ENCODE peak calls at places on chromosomes 4 and X, in five cellular contexts. One of them, this sample, is unnamed.

GRCh38 chr4:7192252-7193039 is at the start of gene SORCS2:
- DNase-seq in aorta: peak; percentile 71
- DNase-seq in NCI-H2171 treated with DMSO at 0.1 percent for 48 hours: peak; percentile 42
- DNase-seq in NCI-H1694: peak; percentile 17
- DNase-seq in KBM-7: peak; percentile 36
- DNase-seq in this sample: peak; percentile 74

GRCh38 chrX:133658244-133658911 is 243.1 kb upstream of the GPC4 start:
- DNase-seq in aorta: no peak
- DNase-seq in NCI-H2171 treated with DMSO at 0.1 percent for 48 hours: no peak
- DNase-seq in NCI-H1694: no peak
- DNase-seq in KBM-7: no peak
- DNase-seq in this sample: no peak

GRCh38 chr4:186400676-186401075 is 134.7 kb downstream of the F11 start:
- DNase-seq in aorta: no peak
- DNase-seq in NCI-H2171 treated with DMSO at 0.1 percent for 48 hours: no peak
- DNase-seq in NCI-H1694: no peak
- DNase-seq in KBM-7: no peak
- DNase-seq in this sample: no peak

GRCh38 chrX:12814434-12814833 is 23.2 kb downstream of the PRPS2 start:
- DNase-seq in aorta: no peak
- DNase-seq in NCI-H2171 treated with DMSO at 0.1 percent for 48 hours: peak; percentile 7
- DNase-seq in NCI-H1694: no peak
- DNase-seq in KBM-7: peak; percentile 72
- DNase-seq in this sample: no peak

GRCh38 chr4:183057255-183057654 is 41.8 kb upstream of the WWC2 start:
- DNase-seq in aorta: no peak
- DNase-seq in NCI-H2171 treated with DMSO at 0.1 percent for 48 hours: no peak
- DNase-seq in NCI-H1694: no peak
- DNase-seq in KBM-7: no peak
- DNase-seq in this sample: no peak

GRCh38 chr4:87209696-87210095 is 10.7 kb downstream of the KLHL8 start:
- DNase-seq in aorta: peak; percentile 80
- DNase-seq in NCI-H2171 treated with DMSO at 0.1 percent for 48 hours: no peak
- DNase-seq in NCI-H1694: no peak
- DNase-seq in KBM-7: peak; percentile 97
- DNase-seq in this sample: peak; percentile 74

GRCh38 chr4:29002151-29002550 is 1718.0 kb upstream of the PCDH7 start:
- DNase-seq in aorta: no peak
- DNase-seq in NCI-H2171 treated with DMSO at 0.1 percent for 48 hours: no peak
- DNase-seq in NCI-H1694: no peak
- DNase-seq in KBM-7: no peak
- DNase-seq in this sample: no peak

GRCh38 chr4:26235500-26235899 is 85.3 kb upstream of the RBPJ start:
- DNase-seq in aorta: peak; percentile 84
- DNase-seq in NCI-H2171 treated with DMSO at 0.1 percent for 48 hours: peak; percentile 65
- DNase-seq in NCI-H1694: peak; percentile 89
- DNase-seq in KBM-7: no peak
- DNase-seq in this sample: no peak

GRCh38 chrX:93420635-93421034 is 252.7 kb downstream of the NAP1L3 start:
- DNase-seq in aorta: no peak
- DNase-seq in NCI-H2171 treated with DMSO at 0.1 percent for 48 hours: no peak
- DNase-seq in NCI-H1694: no peak
- DNase-seq in KBM-7: no peak
- DNase-seq in this sample: no peak

GRCh38 chrX:13463608-13464007 is 105.8 kb upstream of the EGFL6 start:
- DNase-seq in aorta: peak; percentile 55
- DNase-seq in NCI-H2171 treated with DMSO at 0.1 percent for 48 hours: peak; percentile 96
- DNase-seq in NCI-H1694: peak; percentile 75
- DNase-seq in KBM-7: peak; percentile 78
- DNase-seq in this sample: no peak

GRCh38 chr4:103934178-103934789 is 214.5 kb upstream of the TACR3 start:
- DNase-seq in aorta: no peak
- DNase-seq in NCI-H2171 treated with DMSO at 0.1 percent for 48 hours: peak; percentile 7
- DNase-seq in NCI-H1694: peak; percentile 70
- DNase-seq in KBM-7: peak; percentile 39
- DNase-seq in this sample: no peak

GRCh38 chr4:108416831-108417230 is 203.5 kb upstream of the RPL34 start:
- DNase-seq in aorta: no peak
- DNase-seq in NCI-H2171 treated with DMSO at 0.1 percent for 48 hours: no peak
- DNase-seq in NCI-H1694: no peak
- DNase-seq in KBM-7: no peak
- DNase-seq in this sample: no peak

GRCh38 chrX:125651426-125651825 is 331.8 kb downstream of the TEX13C start:
- DNase-seq in aorta: no peak
- DNase-seq in NCI-H2171 treated with DMSO at 0.1 percent for 48 hours: no peak
- DNase-seq in NCI-H1694: no peak
- DNase-seq in KBM-7: no peak
- DNase-seq in this sample: no peak

GRCh38 chr4:88291003-88291402 is 6.6 kb upstream of the PPM1K start:
- DNase-seq in aorta: no peak
- DNase-seq in NCI-H2171 treated with DMSO at 0.1 percent for 48 hours: no peak
- DNase-seq in NCI-H1694: no peak
- DNase-seq in KBM-7: no peak
- DNase-seq in this sample: no peak

GRCh38 chr4:13218316-13218958 is 265.7 kb downstream of the RAB28 start:
- DNase-seq in aorta: peak; percentile 50
- DNase-seq in NCI-H2171 treated with DMSO at 0.1 percent for 48 hours: no peak
- DNase-seq in NCI-H1694: no peak
- DNase-seq in KBM-7: no peak
- DNase-seq in this sample: no peak

GRCh38 chr4:114386637-114387233 is 211.9 kb upstream of the UGT8 start:
- DNase-seq in aorta: no peak
- DNase-seq in NCI-H2171 treated with DMSO at 0.1 percent for 48 hours: peak; percentile 31
- DNase-seq in NCI-H1694: peak; percentile 14
- DNase-seq in KBM-7: peak; percentile 38
- DNase-seq in this sample: no peak

GRCh38 chr4:6894528-6895498 is 14.8 kb upstream of the TBC1D14 start:
- DNase-seq in aorta: no peak
- DNase-seq in NCI-H2171 treated with DMSO at 0.1 percent for 48 hours: no peak
- DNase-seq in NCI-H1694: no peak
- DNase-seq in KBM-7: no peak
- DNase-seq in this sample: no peak

GRCh38 chr4:80365928-80366327 is 30.4 kb downstream of the CFAP299 start:
- DNase-seq in aorta: no peak
- DNase-seq in NCI-H2171 treated with DMSO at 0.1 percent for 48 hours: peak; percentile 74
- DNase-seq in NCI-H1694: peak; percentile 56
- DNase-seq in KBM-7: peak; percentile 51
- DNase-seq in this sample: peak; percentile 19

GRCh38 chr4:177235026-177235425 is 74.6 kb upstream of the NEIL3 start:
- DNase-seq in aorta: no peak
- DNase-seq in NCI-H2171 treated with DMSO at 0.1 percent for 48 hours: no peak
- DNase-seq in NCI-H1694: no peak
- DNase-seq in KBM-7: no peak
- DNase-seq in this sample: no peak

GRCh38 chr4:85423414-85423813 is 51.5 kb upstream of the ARHGAP24 start:
- DNase-seq in aorta: no peak
- DNase-seq in NCI-H2171 treated with DMSO at 0.1 percent for 48 hours: peak; percentile 33
- DNase-seq in NCI-H1694: no peak
- DNase-seq in KBM-7: no peak
- DNase-seq in this sample: no peak

GRCh38 chr4:41465135-41465761 is 72.7 kb upstream of the LIMCH1 start:
- DNase-seq in aorta: no peak
- DNase-seq in NCI-H2171 treated with DMSO at 0.1 percent for 48 hours: no peak
- DNase-seq in NCI-H1694: no peak
- DNase-seq in KBM-7: no peak
- DNase-seq in this sample: no peak

GRCh38 chrX:101357166-101357795 is 8.7 kb upstream of the TIMM8A start:
- DNase-seq in aorta: no peak
- DNase-seq in NCI-H2171 treated with DMSO at 0.1 percent for 48 hours: peak; percentile 1
- DNase-seq in NCI-H1694: no peak
- DNase-seq in KBM-7: peak; percentile 53
- DNase-seq in this sample: no peak

GRCh38 chrX:11588097-11588496 is 77.6 kb downstream of the ARHGAP6 start:
- DNase-seq in aorta: no peak
- DNase-seq in NCI-H2171 treated with DMSO at 0.1 percent for 48 hours: no peak
- DNase-seq in NCI-H1694: no peak
- DNase-seq in KBM-7: no peak
- DNase-seq in this sample: no peak

GRCh38 chrX:371907-372306 is 14.8 kb downstream of the PPP2R3B start:
- DNase-seq in aorta: no peak
- DNase-seq in NCI-H2171 treated with DMSO at 0.1 percent for 48 hours: no peak
- DNase-seq in NCI-H1694: no peak
- DNase-seq in KBM-7: no peak
- DNase-seq in this sample: no peak

GRCh38 chr4:7867701-7868429 is 71.8 kb downstream of the AFAP1 start:
- DNase-seq in aorta: no peak
- DNase-seq in NCI-H2171 treated with DMSO at 0.1 percent for 48 hours: no peak
- DNase-seq in NCI-H1694: no peak
- DNase-seq in KBM-7: no peak
- DNase-seq in this sample: no peak

GRCh38 chrX:22053486-22053885 is 21.4 kb downstream of the PHEX start:
- DNase-seq in aorta: no peak
- DNase-seq in NCI-H2171 treated with DMSO at 0.1 percent for 48 hours: peak; percentile 37
- DNase-seq in NCI-H1694: no peak
- DNase-seq in KBM-7: no peak
- DNase-seq in this sample: no peak

GRCh38 chr4:112895785-112896184 is 153.7 kb upstream of the ANK2 start:
- DNase-seq in aorta: no peak
- DNase-seq in NCI-H2171 treated with DMSO at 0.1 percent for 48 hours: no peak
- DNase-seq in NCI-H1694: no peak
- DNase-seq in KBM-7: no peak
- DNase-seq in this sample: no peak

GRCh38 chr4:15420642-15421041 is 7.2 kb upstream of the C1QTNF7 start:
- DNase-seq in aorta: no peak
- DNase-seq in NCI-H2171 treated with DMSO at 0.1 percent for 48 hours: no peak
- DNase-seq in NCI-H1694: no peak
- DNase-seq in KBM-7: no peak
- DNase-seq in this sample: no peak

GRCh38 chr4:80201326-80202151 is 4.2 kb downstream of the PRDM8 start:
- DNase-seq in aorta: peak; percentile 63
- DNase-seq in NCI-H2171 treated with DMSO at 0.1 percent for 48 hours: no peak
- DNase-seq in NCI-H1694: no peak
- DNase-seq in KBM-7: peak; percentile 90
- DNase-seq in this sample: peak; percentile 60

GRCh38 chr4:143207555-143207954 is 22.8 kb downstream of the USP38 start:
- DNase-seq in aorta: no peak
- DNase-seq in NCI-H2171 treated with DMSO at 0.1 percent for 48 hours: no peak
- DNase-seq in NCI-H1694: no peak
- DNase-seq in KBM-7: peak; percentile 23
- DNase-seq in this sample: no peak